ENCODE peak calls at places on chromosomes 7 and 10, in four cellular contexts. E is NCI-H2171; G is activated gamma-delta T cell treated with anti-CD3 and anti-CD28 coated beads, Interleukin-2, amount 50 U/mL, for 16 hours; I is body of pancreas. O is an unnamed sample.

GRCh38 chr10:80526742-80527141 is 11.0 kb upstream of the SH2D4B start:
- DNase-seq in E (no peak), G (no peak), I (no peak), O (no peak)

GRCh38 chr7:22665816-22666375 is 61.1 kb upstream of the IL6 start:
- DNase-seq in E (no peak), I (no peak), G (no peak), O (no peak)

GRCh38 chr7:9407816-9408215 is 974.4 kb downstream of the NXPH1 start:
- DNase-seq in E (no peak), I (no peak), G (no peak), O (no peak)

GRCh38 chr10:69663548-69663947 is 33.5 kb downstream of the FAM241B start:
- DNase-seq in I (no peak), E (no peak), G (no peak), O (no peak)

GRCh38 chr10:122139226-122139625 is 131.9 kb upstream of the BTBD16 start:
- DNase-seq in G (no peak), E (no peak), I (no peak), O (no peak)

GRCh38 chr7:65509368-65510186 is 135.9 kb downstream of the ZNF92 start:
- DNase-seq in E (no peak), G (peak), I (no peak), O (no peak)

GRCh38 chr7:34277016-34277800 is 371.9 kb downstream of the BMPER start:
- DNase-seq in I (no peak), G (no peak), E (no peak), O (no peak)

GRCh38 chr10:29681700-29682444 is 47.1 kb upstream of the SVIL start:
- DNase-seq in E (no peak), I (no peak), G (peak), O (no peak)

GRCh38 chr10:24718031-24718855 is 5.4 kb downstream of the ARHGAP21 start:
- DNase-seq in G (no peak), E (no peak), I (no peak), O (peak)

GRCh38 chr10:17412323-17412722 is 42.1 kb downstream of the ST8SIA6 start:
- DNase-seq in G (no peak), I (peak), E (no peak), O (no peak)

GRCh38 chr10:18104223-18104872 is 35.9 kb upstream of the CACNB2 start:
- DNase-seq in I (peak), E (no peak), G (no peak), O (no peak)

GRCh38 chr10:18689498-18689897 is 30.3 kb downstream of the ARL5B start:
- DNase-seq in I (no peak), E (no peak), G (no peak), O (no peak)

GRCh38 chr7:46486264-46487206 is 565.5 kb upstream of the IGFBP3 start:
- DNase-seq in G (no peak), I (peak), E (no peak), O (peak)

GRCh38 chr10:43250625-43250924 is 16.3 kb downstream of the RASGEF1A start:
- DNase-seq in G (no peak), E (no peak), I (no peak), O (no peak)

GRCh38 chr7:50815138-50815537 is 32.4 kb upstream of the GRB10 start:
- DNase-seq in I (no peak), E (no peak), G (no peak), O (no peak)

GRCh38 chr7:123643495-123644428 is 11.9 kb upstream of the LMOD2 start:
- DNase-seq in I (peak), G (no peak), E (peak), O (no peak)

GRCh38 chr10:5987747-5988146 is 10.4 kb upstream of the IL15RA start:
- DNase-seq in I (no peak), G (no peak), E (no peak), O (no peak)

GRCh38 chr10:84178387-84178697 is 4.7 kb downstream of the GPR15LG start:
- DNase-seq in I (no peak), E (no peak), G (no peak), O (no peak)

GRCh38 chr7:78473011-78473410 is 674.4 kb downstream of the PHTF2 start:
- DNase-seq in E (no peak), G (no peak), I (no peak), O (peak)

GRCh38 chr7:105794741-105795729 is 81.4 kb downstream of the ATXN7L1 start:
- DNase-seq in G (no peak), E (peak), I (peak), O (peak)

GRCh38 chr7:106222545-106222944 is 62.2 kb downstream of the NAMPT start:
- DNase-seq in I (no peak), G (no peak), E (no peak), O (no peak)

GRCh38 chr7:3300651-3301471 is at the start of gene SDK1:
- DNase-seq in G (peak), I (peak), E (peak), O (peak)

GRCh38 chr10:21528452-21529235 is 3.2 kb upstream of the SKIDA1 start:
- DNase-seq in E (no peak), G (no peak), I (no peak), O (no peak)

GRCh38 chr7:139515266-139515665 is 8.2 kb upstream of the CLEC2L start:
- DNase-seq in I (no peak), E (no peak), G (no peak), O (no peak)

GRCh38 chr10:117736655-117737054 is 194.1 kb downstream of the EMX2 start:
- DNase-seq in E (no peak), G (no peak), I (no peak), O (no peak)

GRCh38 chr7:50418526-50418925 is 31.6 kb downstream of the FIGNL1 start:
- DNase-seq in I (no peak), E (no peak), G (no peak), O (no peak)

GRCh38 chr7:29866490-29866930 is 60.2 kb downstream of the WIPF3 start:
- DNase-seq in E (no peak), G (no peak), I (peak), O (no peak)

GRCh38 chr7:48710995-48711394 is 213.4 kb upstream of the CDC14C start:
- DNase-seq in I (no peak), G (no peak), E (no peak), O (no peak)

GRCh38 chr7:36058020-36058592 is 94.9 kb upstream of the EEPD1 start:
- DNase-seq in I (no peak), E (no peak), G (no peak), O (no peak)

GRCh38 chr7:113026941-113027340 is 59.7 kb downstream of the GPR85 start:
- DNase-seq in E (no peak), I (no peak), G (no peak), O (no peak)

GRCh38 chr10:83127942-83128575 is 1011.2 kb upstream of the GHITM start:
- DNase-seq in G (no peak), I (no peak), E (no peak), O (no peak)

GRCh38 chr10:67114945-67115344 is 189.1 kb downstream of the LRRTM3 start:
- DNase-seq in E (no peak), I (no peak), G (no peak), O (no peak)

GRCh38 chr10:22573820-22574569 is 140.4 kb downstream of the PIP4K2A start:
- DNase-seq in E (no peak), I (peak), G (no peak), O (no peak)

GRCh38 chr7:47093835-47094234 is 488.1 kb downstream of the TNS3 start:
- DNase-seq in E (no peak), I (no peak), G (no peak), O (no peak)

GRCh38 chr10:85612833-85613232 is 753.8 kb downstream of the GRID1 start:
- DNase-seq in G (no peak), E (no peak), I (no peak), O (no peak)

GRCh38 chr10:1382711-1383110 is 326.5 kb downstream of the WDR37 start:
- DNase-seq in G (no peak), E (no peak), I (no peak), O (no peak)